ENCODE peak calls at places on chromosome 6, in eight cellular contexts. V, H, Q, R, J, F, Z and D are unnamed samples.

GRCh38 chr6:126632271-126632670 is 292.4 kb downstream of the CENPW start:
- DNase-seq in V (no peak), H (no peak), Q (no peak), R (no peak), J (no peak), F (no peak), Z (peak), D (no peak)

GRCh38 chr6:169344651-169345050 is 91.0 kb upstream of the THBS2 start:
- DNase-seq in V (peak), H (no peak), Q (no peak), R (no peak), J (no peak), F (no peak), Z (peak), D (no peak)

GRCh38 chr6:142014515-142014914 is 118.2 kb upstream of the GJE1 start:
- DNase-seq in V (peak), H (no peak), Q (no peak), R (peak), J (peak), F (peak), Z (peak), D (no peak)

GRCh38 chr6:153092082-153093013 is 38.7 kb downstream of the RGS17 start:
- DNase-seq in V (peak), H (peak), Q (peak), R (peak), J (no peak), F (peak), Z (peak), D (no peak)

GRCh38 chr6:53300656-53301551 is 47.8 kb downstream of the ELOVL5 start:
- DNase-seq in V (peak), H (no peak), Q (no peak), R (no peak), J (no peak), F (no peak), Z (no peak), D (peak)

GRCh38 chr6:125942677-125943527 is 13.7 kb upstream of the HINT3 start:
- DNase-seq in V (peak), H (no peak), Q (no peak), R (peak), J (no peak), F (peak), Z (peak), D (no peak)

GRCh38 chr6:5679696-5680494 is 326.8 kb downstream of the NRN1 start:
- DNase-seq in V (no peak), H (no peak), Q (no peak), R (no peak), J (no peak), F (no peak), Z (no peak), D (no peak)

GRCh38 chr6:14028631-14029030 is 88.9 kb upstream of the CD83 start:
- DNase-seq in V (no peak), H (no peak), Q (no peak), R (no peak), J (no peak), F (no peak), Z (no peak), D (no peak)

GRCh38 chr6:117352466-117353081 is 73.2 kb downstream of the ROS1 start:
- DNase-seq in V (peak), H (peak), Q (peak), R (peak), J (peak), F (peak), Z (peak), D (no peak)

GRCh38 chr6:157838718-157839430 is 15.8 kb downstream of the SNX9 start:
- DNase-seq in V (no peak), H (no peak), Q (no peak), R (no peak), J (no peak), F (no peak), Z (no peak), D (no peak)

GRCh38 chr6:34539181-34539580 is 16.9 kb downstream of the SPDEF start:
- DNase-seq in V (no peak), H (no peak), Q (no peak), R (no peak), J (no peak), F (no peak), Z (no peak), D (no peak)

GRCh38 chr6:134706806-134707205 is 243.1 kb downstream of the ALDH8A1 start:
- DNase-seq in V (peak), H (no peak), Q (no peak), R (no peak), J (no peak), F (peak), Z (peak), D (no peak)

GRCh38 chr6:15796130-15796766 is 133.4 kb upstream of the DTNBP1 start:
- DNase-seq in V (no peak), H (no peak), Q (no peak), R (no peak), J (no peak), F (no peak), Z (no peak), D (no peak)

GRCh38 chr6:10463491-10464481 is 48.9 kb upstream of the TFAP2A start:
- DNase-seq in V (no peak), H (no peak), Q (peak), R (peak), J (no peak), F (no peak), Z (no peak), D (no peak)

GRCh38 chr6:63795006-63795405 is 159.4 kb downstream of the PHF3 start:
- DNase-seq in V (peak), H (no peak), Q (no peak), R (no peak), J (no peak), F (no peak), Z (peak), D (no peak)

GRCh38 chr6:21665436-21666199 is 72.1 kb downstream of the SOX4 start:
- DNase-seq in V (no peak), H (peak), Q (no peak), R (no peak), J (no peak), F (no peak), Z (no peak), D (no peak)

GRCh38 chr6:12392490-12392889 is 102.3 kb downstream of the EDN1 start:
- DNase-seq in V (peak), H (no peak), Q (no peak), R (no peak), J (no peak), F (no peak), Z (no peak), D (no peak)

GRCh38 chr6:12393100-12393499 is 102.9 kb downstream of the EDN1 start:
- DNase-seq in V (no peak), H (no peak), Q (no peak), R (no peak), J (no peak), F (no peak), Z (no peak), D (no peak)

GRCh38 chr6:12391472-12391871 is 101.3 kb downstream of the EDN1 start:
- DNase-seq in V (no peak), H (no peak), Q (no peak), R (no peak), J (no peak), F (no peak), Z (no peak), D (no peak)

GRCh38 chr6:12394170-12394569 is 104.0 kb downstream of the EDN1 start:
- DNase-seq in V (no peak), H (no peak), Q (no peak), R (no peak), J (no peak), F (no peak), Z (no peak), D (no peak)

DNA sequence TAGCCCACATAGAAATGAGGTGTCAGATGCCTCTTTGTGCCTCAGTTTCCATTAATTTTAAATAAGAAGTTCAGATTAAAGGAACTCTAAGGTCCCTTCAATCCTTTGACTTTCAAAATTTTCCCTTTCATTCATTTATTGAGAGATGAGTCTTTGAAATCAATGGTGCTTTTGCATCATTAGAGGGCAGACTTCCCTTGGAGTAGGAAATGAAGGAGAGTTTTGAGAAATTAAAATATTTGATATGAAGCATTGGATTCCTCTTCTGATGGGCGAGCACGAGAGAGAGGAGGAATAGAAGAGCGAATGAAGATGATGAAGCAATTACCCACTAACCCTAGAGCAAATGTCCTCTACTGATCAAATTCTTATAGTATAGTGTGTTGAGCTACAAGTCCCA is 105.7 kb downstream of the EDN1 start:
- DNase-seq in V (peak), H (no peak), Q (no peak), R (peak), J (no peak), F (no peak), Z (peak), D (no peak)
- TF ChIP-seq CTCF in V (peak), H (no peak), Q (no peak), R (peak), J (no peak), F (peak), Z (peak), D (no peak)

GRCh38 chr6:97919631-97920030 is 636.6 kb upstream of the MMS22L start:
- DNase-seq in V (no peak), H (no peak), Q (no peak), R (no peak), J (no peak), F (no peak), Z (no peak), D (no peak)

GRCh38 chr6:97923249-97923648 is 640.2 kb upstream of the MMS22L start:
- DNase-seq in V (no peak), H (no peak), Q (no peak), R (no peak), J (no peak), F (no peak), Z (no peak), D (no peak)

GRCh38 chr6:97925504-97925903 is 642.5 kb upstream of the MMS22L start:
- DNase-seq in V (no peak), H (no peak), Q (no peak), R (peak), J (no peak), F (no peak), Z (no peak), D (no peak)
- TF ChIP-seq CTCF in V (no peak), H (peak), Q (no peak), R (peak), J (no peak), F (no peak), Z (no peak), D (no peak)

GRCh38 chr6:154156135-154156948 is 117.3 kb downstream of the OPRM1 start:
- DNase-seq in V (peak), H (peak), Q (peak), R (peak), J (peak), F (peak), Z (peak), D (peak)
- TF ChIP-seq CTCF in V (peak), H (peak), Q (peak), R (peak), J (peak), F (peak), Z (peak), D (no peak)

GRCh38 chr6:107656381-107656780 is 166.5 kb downstream of the SOBP start:
- DNase-seq in V (no peak), H (no peak), Q (peak), R (no peak), J (no peak), F (peak), Z (no peak), D (no peak)

GRCh38 chr6:107658920-107659879 is 164.9 kb downstream of the SCML4 start:
- DNase-seq in V (no peak), H (no peak), Q (peak), R (peak), J (no peak), F (peak), Z (peak), D (no peak)

GRCh38 chr6:107656883-107657282 is 167.0 kb downstream of the SOBP start:
- DNase-seq in V (no peak), H (no peak), Q (peak), R (no peak), J (no peak), F (no peak), Z (no peak), D (no peak)

GRCh38 chr6:107657373-107657754 is 166.7 kb downstream of the SCML4 start:
- DNase-seq in V (no peak), H (no peak), Q (no peak), R (no peak), J (no peak), F (no peak), Z (no peak), D (no peak)

GRCh38 chr6:107657755-107658461 is 166.2 kb downstream of the SCML4 start:
- DNase-seq in V (peak), H (peak), Q (peak), R (no peak), J (no peak), F (peak), Z (peak), D (no peak)
- TF ChIP-seq CTCF in V (peak), H (no peak), Q (peak), R (no peak), J (no peak), F (peak), Z (peak), D (peak)

GRCh38 chr6:71028877-71029252 is 72.0 kb upstream of the B3GAT2 start:
- DNase-seq in V (no peak), H (no peak), Q (no peak), R (no peak), J (no peak), F (no peak), Z (no peak), D (no peak)
- TF ChIP-seq CTCF in V (no peak), H (no peak), Q (no peak), R (no peak), J (no peak), F (no peak), Z (no peak), D (no peak)

DNA sequence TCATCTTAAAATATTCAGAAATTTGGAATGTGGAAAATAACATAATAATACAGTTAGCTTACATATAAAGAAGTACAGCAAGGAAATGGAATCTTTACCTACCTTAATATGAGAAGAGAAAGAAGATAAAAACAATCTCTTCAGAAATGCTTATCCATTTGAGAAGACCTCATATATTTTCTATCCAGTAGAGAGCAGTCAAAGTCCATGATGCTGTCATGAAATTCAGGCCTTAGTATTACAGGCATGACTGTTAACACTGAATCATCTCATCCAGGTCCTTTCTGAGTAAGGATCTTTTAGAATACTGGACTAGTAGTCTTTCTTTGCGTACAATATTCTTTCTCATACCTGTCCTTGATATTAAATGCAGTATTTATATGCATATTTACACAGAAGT is 713.4 kb downstream of the CD109 start:
- DNase-seq in V (peak), H (peak), Q (peak), R (peak), J (no peak), F (peak), Z (peak), D (no peak)
- TF ChIP-seq CTCF in V (peak), H (peak), Q (no peak), R (peak), J (peak), F (peak), Z (peak), D (no peak)

GRCh38 chr6:139173172-139173571 is 38.3 kb downstream of the HECA start:
- DNase-seq in V (no peak), H (no peak), Q (peak), R (peak), J (peak), F (peak), Z (no peak), D (no peak)
- TF ChIP-seq CTCF in V (no peak), H (no peak), Q (no peak), R (peak), J (no peak), F (peak), Z (no peak), D (no peak)